ENCODE peak calls at places on chromosomes 6 and 20, in five cellular contexts. One of them, this sample, is unnamed.

GRCh38 chr6:142913511-142914047 is 31.4 kb downstream of the HIVEP2 start:
- DNase-seq in GM12878: peak; percentile 94
- DNase-seq in H1: no peak
- DNase-seq in K562: no peak
- DNase-seq in HepG2: no peak
- DNase-seq in this sample: peak; percentile 29

GRCh38 chr6:100468013-100468622 is 3.4 kb upstream of the SIM1 start:
- DNase-seq in GM12878: no peak
- DNase-seq in H1: no peak
- DNase-seq in K562: no peak
- DNase-seq in HepG2: no peak
- DNase-seq in this sample: no peak

GRCh38 chr6:159728552-159728951 is 1.2 kb downstream of the WTAP start:
- DNase-seq in GM12878: no peak
- DNase-seq in H1: no peak
- DNase-seq in K562: no peak
- DNase-seq in HepG2: no peak
- DNase-seq in this sample: no peak

GRCh38 chr6:134537146-134537555 is 219.2 kb upstream of the SGK1 start:
- DNase-seq in GM12878: no peak
- DNase-seq in H1: no peak
- DNase-seq in K562: no peak
- DNase-seq in HepG2: no peak
- DNase-seq in this sample: no peak

GRCh38 chr20:34473262-34473883 is 42.8 kb upstream of the DYNLRB1 start:
- DNase-seq in GM12878: no peak
- DNase-seq in H1: peak; percentile 17
- DNase-seq in K562: peak; percentile 32
- DNase-seq in HepG2: peak; percentile 72
- DNase-seq in this sample: no peak

GRCh38 chr20:36824142-36824940 is 50.8 kb upstream of the DSN1 start:
- DNase-seq in GM12878: no peak
- DNase-seq in H1: no peak
- DNase-seq in K562: no peak
- DNase-seq in HepG2: no peak
- DNase-seq in this sample: no peak

GRCh38 chr20:34540596-34541263 is 17.8 kb upstream of the MAP1LC3A start:
- DNase-seq in GM12878: no peak
- DNase-seq in H1: no peak
- DNase-seq in K562: no peak
- DNase-seq in HepG2: no peak
- DNase-seq in this sample: no peak

GRCh38 chr6:126661646-126662045 is 321.7 kb downstream of the CENPW start:
- DNase-seq in GM12878: no peak
- DNase-seq in H1: no peak
- DNase-seq in K562: no peak
- DNase-seq in HepG2: no peak
- DNase-seq in this sample: no peak

GRCh38 chr6:129163551-129163950 is 280.6 kb downstream of the LAMA2 start:
- DNase-seq in GM12878: no peak
- DNase-seq in H1: no peak
- DNase-seq in K562: no peak
- DNase-seq in HepG2: no peak
- DNase-seq in this sample: no peak

GRCh38 chr6:3566812-3567211 is 110.0 kb upstream of the SLC22A23 start:
- DNase-seq in GM12878: no peak
- DNase-seq in H1: no peak
- DNase-seq in K562: no peak
- DNase-seq in HepG2: no peak
- DNase-seq in this sample: no peak

GRCh38 chr20:19934792-19935491 is 82.2 kb upstream of the NAA20 start:
- DNase-seq in GM12878: no peak
- DNase-seq in H1: no peak
- DNase-seq in K562: no peak
- DNase-seq in HepG2: no peak
- DNase-seq in this sample: no peak

GRCh38 chr6:41723936-41724637 is 11.3 kb downstream of the TFEB start:
- DNase-seq in GM12878: no peak
- DNase-seq in H1: no peak
- DNase-seq in K562: no peak
- DNase-seq in HepG2: no peak
- DNase-seq in this sample: no peak

GRCh38 chr20:47929368-47930115 is 144.3 kb upstream of the SULF2 start:
- DNase-seq in GM12878: no peak
- DNase-seq in H1: no peak
- DNase-seq in K562: no peak
- DNase-seq in HepG2: no peak
- DNase-seq in this sample: no peak

GRCh38 chr6:89708316-89708715 is 69.8 kb upstream of the LYRM2 start:
- DNase-seq in GM12878: no peak
- DNase-seq in H1: no peak
- DNase-seq in K562: no peak
- DNase-seq in HepG2: peak; percentile 39
- DNase-seq in this sample: no peak

GRCh38 chr6:22082278-22082677 is 214.6 kb downstream of the PRL start:
- DNase-seq in GM12878: no peak
- DNase-seq in H1: no peak
- DNase-seq in K562: no peak
- DNase-seq in HepG2: no peak
- DNase-seq in this sample: no peak

GRCh38 chr20:36153754-36154695 is 515 bp upstream of the EPB41L1 start:
- DNase-seq in GM12878: no peak
- DNase-seq in H1: no peak
- DNase-seq in K562: peak; percentile 87
- DNase-seq in HepG2: peak; percentile 74
- DNase-seq in this sample: no peak

GRCh38 chr20:36465109-36466080 is 75.9 kb upstream of the MYL9 start:
- DNase-seq in GM12878: no peak
- DNase-seq in H1: no peak
- DNase-seq in K562: peak; percentile 72
- DNase-seq in HepG2: peak; percentile 66
- DNase-seq in this sample: no peak

GRCh38 chr6:78749326-78749725 is 118.0 kb upstream of the IRAK1BP1 start:
- DNase-seq in GM12878: no peak
- DNase-seq in H1: no peak
- DNase-seq in K562: no peak
- DNase-seq in HepG2: no peak
- DNase-seq in this sample: no peak

DNA sequence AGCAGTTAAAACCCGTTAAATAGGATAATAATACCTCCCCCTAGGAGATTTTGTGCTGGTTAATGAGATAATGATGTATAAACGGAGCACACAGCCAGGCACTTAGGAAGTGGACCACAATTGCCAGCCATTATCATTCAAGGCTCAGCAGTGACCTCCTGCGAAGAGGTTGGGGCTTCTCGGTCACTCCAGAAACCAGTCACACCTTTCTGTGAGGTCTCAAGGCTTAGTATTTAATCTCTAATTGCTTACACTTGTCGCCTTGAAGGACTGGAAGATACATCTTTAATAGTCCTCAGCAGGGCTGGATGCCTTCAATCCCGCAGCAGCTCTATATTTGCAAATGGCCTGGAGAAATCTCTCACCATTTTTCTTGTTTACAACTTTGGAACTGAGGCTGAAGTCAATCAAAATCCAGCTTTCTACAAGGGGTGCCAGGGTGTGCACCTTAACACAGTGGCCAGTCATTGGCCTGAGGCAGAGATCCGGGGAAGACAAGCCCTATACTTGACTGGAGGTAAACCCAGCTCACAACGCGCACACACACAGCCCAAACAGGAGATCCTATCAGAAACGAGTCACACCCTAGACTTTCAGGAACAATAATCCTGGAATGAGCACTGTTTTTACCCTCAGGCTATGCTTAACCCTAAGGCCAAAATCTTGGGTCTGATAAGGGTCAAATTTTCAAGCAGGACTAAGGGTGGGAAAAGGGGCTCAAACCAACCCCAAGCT is 1.2 kb downstream of the POU5F1 start:
- DNase-seq in GM12878: no peak
- DNase-seq in H1: no peak
- DNase-seq in K562: peak; percentile 45
- DNase-seq in HepG2: no peak
- DNase-seq in this sample: no peak
- TF ChIP-seq POLR2A in GM12878: no peak
- TF ChIP-seq POLR2A in H1: no peak
- TF ChIP-seq POLR2A in K562: no peak
- TF ChIP-seq POLR2A in HepG2: no peak
- TF ChIP-seq POLR2A in this sample: no peak

GRCh38 chr20:50305636-50306477 is 115.2 kb downstream of the CEBPB start:
- DNase-seq in GM12878: no peak
- DNase-seq in H1: no peak
- DNase-seq in K562: peak; percentile 37
- DNase-seq in HepG2: peak; percentile 98
- DNase-seq in this sample: no peak
- TF ChIP-seq POLR2AphosphoS5 in GM12878: no peak
- TF ChIP-seq POLR2AphosphoS5 in H1: no peak
- TF ChIP-seq POLR2AphosphoS5 in K562: no peak
- TF ChIP-seq POLR2AphosphoS5 in HepG2: peak; percentile 66
- TF ChIP-seq POLR2AphosphoS5 in this sample: no peak

GRCh38 chr20:14992071-14992654 is 654.8 kb upstream of the FLRT3 start:
- DNase-seq in GM12878: no peak
- DNase-seq in H1: no peak
- DNase-seq in K562: no peak
- DNase-seq in HepG2: peak; percentile 80
- DNase-seq in this sample: no peak

GRCh38 chr20:14996883-14997672 is 659.7 kb upstream of the FLRT3 start:
- DNase-seq in GM12878: no peak
- DNase-seq in H1: no peak
- DNase-seq in K562: no peak
- DNase-seq in HepG2: no peak
- DNase-seq in this sample: no peak

GRCh38 chr20:14992961-14993360 is 655.5 kb upstream of the FLRT3 start:
- DNase-seq in GM12878: no peak
- DNase-seq in H1: no peak
- DNase-seq in K562: no peak
- DNase-seq in HepG2: peak; percentile 37
- DNase-seq in this sample: no peak

GRCh38 chr20:14997791-14998190 is 660.4 kb upstream of the FLRT3 start:
- DNase-seq in GM12878: no peak
- DNase-seq in H1: no peak
- DNase-seq in K562: no peak
- DNase-seq in HepG2: no peak
- DNase-seq in this sample: no peak
- TF ChIP-seq TAF1 in GM12878: no peak
- TF ChIP-seq TAF1 in H1: no peak
- TF ChIP-seq TAF1 in K562: no peak
- TF ChIP-seq TAF1 in HepG2: no peak
- TF ChIP-seq TAF1 in this sample: no peak

GRCh38 chr6:110873981-110874879 is at the start of gene AMD1:
- DNase-seq in GM12878: peak; percentile 85
- DNase-seq in H1: peak; percentile 87
- DNase-seq in K562: peak; percentile 91
- DNase-seq in HepG2: peak; percentile 95
- DNase-seq in this sample: peak; percentile 88
- TF ChIP-seq POLR2A in GM12878: peak; percentile 98
- TF ChIP-seq POLR2A in H1: peak; percentile 100
- TF ChIP-seq POLR2A in K562: peak; percentile 100
- TF ChIP-seq POLR2A in HepG2: peak; percentile 100
- TF ChIP-seq POLR2A in this sample: peak; percentile 100

GRCh38 chr20:63942250-63943006 is 13.8 kb downstream of the UCKL1 start:
- DNase-seq in GM12878: no peak
- DNase-seq in H1: peak; percentile 78
- DNase-seq in K562: peak; percentile 77
- DNase-seq in HepG2: no peak
- DNase-seq in this sample: no peak
- TF ChIP-seq POLR2AphosphoS5 in GM12878: no peak
- TF ChIP-seq POLR2AphosphoS5 in H1: peak; percentile 40
- TF ChIP-seq POLR2AphosphoS5 in K562: no peak
- TF ChIP-seq POLR2AphosphoS5 in HepG2: peak; percentile 2
- TF ChIP-seq POLR2AphosphoS5 in this sample: no peak

GRCh38 chr20:7371518-7372158 is 568.6 kb downstream of the HAO1 start:
- DNase-seq in GM12878: no peak
- DNase-seq in H1: no peak
- DNase-seq in K562: no peak
- DNase-seq in HepG2: no peak
- DNase-seq in this sample: no peak
- TF ChIP-seq TAF1 in GM12878: no peak
- TF ChIP-seq TAF1 in H1: no peak
- TF ChIP-seq TAF1 in K562: no peak
- TF ChIP-seq TAF1 in HepG2: no peak
- TF ChIP-seq TAF1 in this sample: no peak

DNA sequence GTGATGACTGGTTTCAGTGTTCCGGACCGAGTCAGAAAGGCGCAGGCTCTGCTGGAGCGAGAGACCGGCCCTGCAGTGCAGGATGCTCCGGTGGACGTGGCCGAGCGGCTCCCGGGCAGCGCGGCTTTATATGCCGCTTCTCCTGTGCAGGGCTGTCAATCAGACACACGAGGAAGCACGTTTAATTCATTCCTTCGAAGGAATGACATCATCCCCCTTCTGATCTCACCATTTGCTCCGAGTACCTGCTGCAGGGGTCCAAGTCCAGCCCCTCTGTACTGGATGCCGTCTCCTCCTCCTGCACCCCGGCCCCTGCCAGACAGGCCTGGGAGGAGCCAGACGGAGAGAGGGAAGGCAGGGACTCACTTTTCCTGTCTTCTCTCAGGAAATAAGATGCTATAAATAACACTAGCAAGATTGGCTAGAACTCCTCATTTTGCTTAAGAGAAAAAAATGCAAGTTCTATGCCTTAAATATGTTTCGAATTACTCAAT is at the start of gene THBS2:
- DNase-seq in GM12878: no peak
- DNase-seq in H1: no peak
- DNase-seq in K562: no peak
- DNase-seq in HepG2: no peak
- DNase-seq in this sample: no peak
- TF ChIP-seq POLR2A in GM12878: no peak
- TF ChIP-seq POLR2A in H1: no peak
- TF ChIP-seq POLR2A in K562: no peak
- TF ChIP-seq POLR2A in HepG2: no peak
- TF ChIP-seq POLR2A in this sample: no peak

GRCh38 chr6:19415605-19416326 is 421.4 kb upstream of the ID4 start:
- DNase-seq in GM12878: no peak
- DNase-seq in H1: no peak
- DNase-seq in K562: no peak
- DNase-seq in HepG2: no peak
- DNase-seq in this sample: no peak

GRCh38 chr6:19410477-19410876 is 426.7 kb upstream of the ID4 start:
- DNase-seq in GM12878: no peak
- DNase-seq in H1: no peak
- DNase-seq in K562: no peak
- DNase-seq in HepG2: no peak
- DNase-seq in this sample: no peak

GRCh38 chr6:19416811-19417210 is 420.4 kb upstream of the ID4 start:
- DNase-seq in GM12878: no peak
- DNase-seq in H1: no peak
- DNase-seq in K562: no peak
- DNase-seq in HepG2: no peak
- DNase-seq in this sample: no peak

GRCh38 chr6:19417713-19418112 is 419.5 kb upstream of the ID4 start:
- DNase-seq in GM12878: no peak
- DNase-seq in H1: no peak
- DNase-seq in K562: no peak
- DNase-seq in HepG2: no peak
- DNase-seq in this sample: no peak

GRCh38 chr6:19413323-19413722 is 423.8 kb upstream of the ID4 start:
- DNase-seq in GM12878: no peak
- DNase-seq in H1: no peak
- DNase-seq in K562: no peak
- DNase-seq in HepG2: no peak
- DNase-seq in this sample: no peak
- TF ChIP-seq POLR2AphosphoS5 in GM12878: no peak
- TF ChIP-seq POLR2AphosphoS5 in H1: no peak
- TF ChIP-seq POLR2AphosphoS5 in K562: no peak
- TF ChIP-seq POLR2AphosphoS5 in HepG2: no peak
- TF ChIP-seq POLR2AphosphoS5 in this sample: no peak